ENCODE peak calls at places on chromosomes 4 and X, in eight cellular contexts. One of them, this sample, is unnamed.

GRCh38 chr4:51885371-51885770 is 42.4 kb downstream of the DCUN1D4 start:
- DNase-seq in B cell: no peak
- DNase-seq in EL: peak; percentile 22
- DNase-seq in Panc1: no peak
- DNase-seq in stimulated activated CD4-positive, alpha-beta T cell treated with anti-CD3 and anti-CD28 coated beads, TNF-alpha, amount 100 ng/mL, for 24 hours: no peak
- DNase-seq in effector memory CD4-positive, alpha-beta T cell: no peak
- DNase-seq in T-helper 1 cell: no peak
- DNase-seq in iris pigment epithelial cell: peak; percentile 33
- DNase-seq in this sample: no peak

GRCh38 chr4:184355111-184355604 is 119.2 kb downstream of the IRF2 start:
- DNase-seq in EL: peak; percentile 89
- DNase-seq in Panc1: no peak
- DNase-seq in stimulated activated CD4-positive, alpha-beta T cell treated with anti-CD3 and anti-CD28 coated beads, TNF-alpha, amount 100 ng/mL, for 24 hours: no peak
- DNase-seq in iris pigment epithelial cell: peak; percentile 86
- DNase-seq in B cell: no peak
- DNase-seq in T-helper 1 cell: no peak
- DNase-seq in effector memory CD4-positive, alpha-beta T cell: no peak
- DNase-seq in this sample: no peak

GRCh38 chrX:19627533-19627932 is 112.2 kb upstream of the MAP3K15 start:
- DNase-seq in T-helper 1 cell: no peak
- DNase-seq in EL: no peak
- DNase-seq in stimulated activated CD4-positive, alpha-beta T cell treated with anti-CD3 and anti-CD28 coated beads, TNF-alpha, amount 100 ng/mL, for 24 hours: no peak
- DNase-seq in Panc1: no peak
- DNase-seq in B cell: no peak
- DNase-seq in iris pigment epithelial cell: peak; percentile 11
- DNase-seq in effector memory CD4-positive, alpha-beta T cell: peak; percentile 1
- DNase-seq in this sample: no peak

GRCh38 chr4:24995346-24995745 is 35.4 kb downstream of the LGI2 start:
- DNase-seq in T-helper 1 cell: no peak
- DNase-seq in Panc1: no peak
- DNase-seq in iris pigment epithelial cell: no peak
- DNase-seq in B cell: no peak
- DNase-seq in stimulated activated CD4-positive, alpha-beta T cell treated with anti-CD3 and anti-CD28 coated beads, TNF-alpha, amount 100 ng/mL, for 24 hours: no peak
- DNase-seq in effector memory CD4-positive, alpha-beta T cell: no peak
- DNase-seq in EL: no peak
- DNase-seq in this sample: no peak

GRCh38 chr4:36267491-36268254 is 13.7 kb upstream of the DTHD1 start:
- DNase-seq in effector memory CD4-positive, alpha-beta T cell: no peak
- DNase-seq in T-helper 1 cell: no peak
- DNase-seq in Panc1: no peak
- DNase-seq in stimulated activated CD4-positive, alpha-beta T cell treated with anti-CD3 and anti-CD28 coated beads, TNF-alpha, amount 100 ng/mL, for 24 hours: no peak
- DNase-seq in EL: no peak
- DNase-seq in iris pigment epithelial cell: no peak
- DNase-seq in B cell: no peak
- DNase-seq in this sample: no peak

GRCh38 chr4:142407569-142407968 is 438.5 kb downstream of the INPP4B start:
- DNase-seq in EL: peak; percentile 51
- DNase-seq in iris pigment epithelial cell: peak; percentile 40
- DNase-seq in T-helper 1 cell: no peak
- DNase-seq in Panc1: no peak
- DNase-seq in effector memory CD4-positive, alpha-beta T cell: no peak
- DNase-seq in stimulated activated CD4-positive, alpha-beta T cell treated with anti-CD3 and anti-CD28 coated beads, TNF-alpha, amount 100 ng/mL, for 24 hours: no peak
- DNase-seq in B cell: no peak
- DNase-seq in this sample: no peak

GRCh38 chrX:8689473-8689872 is 42.5 kb downstream of the ANOS1 start:
- DNase-seq in stimulated activated CD4-positive, alpha-beta T cell treated with anti-CD3 and anti-CD28 coated beads, TNF-alpha, amount 100 ng/mL, for 24 hours: no peak
- DNase-seq in EL: no peak
- DNase-seq in T-helper 1 cell: no peak
- DNase-seq in effector memory CD4-positive, alpha-beta T cell: no peak
- DNase-seq in B cell: no peak
- DNase-seq in iris pigment epithelial cell: no peak
- DNase-seq in Panc1: no peak
- DNase-seq in this sample: no peak

GRCh38 chr4:6023766-6024165 is 5.5 kb upstream of the C4orf50 start:
- DNase-seq in effector memory CD4-positive, alpha-beta T cell: no peak
- DNase-seq in T-helper 1 cell: no peak
- DNase-seq in Panc1: no peak
- DNase-seq in B cell: no peak
- DNase-seq in EL: peak; percentile 36
- DNase-seq in stimulated activated CD4-positive, alpha-beta T cell treated with anti-CD3 and anti-CD28 coated beads, TNF-alpha, amount 100 ng/mL, for 24 hours: no peak
- DNase-seq in iris pigment epithelial cell: no peak
- DNase-seq in this sample: no peak

GRCh38 chr4:139027771-139028170 is 12.2 kb downstream of the NOCT start:
- DNase-seq in effector memory CD4-positive, alpha-beta T cell: no peak
- DNase-seq in stimulated activated CD4-positive, alpha-beta T cell treated with anti-CD3 and anti-CD28 coated beads, TNF-alpha, amount 100 ng/mL, for 24 hours: no peak
- DNase-seq in B cell: no peak
- DNase-seq in T-helper 1 cell: no peak
- DNase-seq in Panc1: no peak
- DNase-seq in EL: no peak
- DNase-seq in iris pigment epithelial cell: peak; percentile 55
- DNase-seq in this sample: no peak

GRCh38 chr4:74640111-74640903 is 154.0 kb downstream of the BTC start:
- DNase-seq in B cell: no peak
- DNase-seq in effector memory CD4-positive, alpha-beta T cell: no peak
- DNase-seq in stimulated activated CD4-positive, alpha-beta T cell treated with anti-CD3 and anti-CD28 coated beads, TNF-alpha, amount 100 ng/mL, for 24 hours: no peak
- DNase-seq in Panc1: no peak
- DNase-seq in EL: peak; percentile 28
- DNase-seq in iris pigment epithelial cell: peak; percentile 92
- DNase-seq in T-helper 1 cell: no peak
- DNase-seq in this sample: no peak

GRCh38 chr4:7190668-7191545 is 1.4 kb upstream of the SORCS2 start:
- DNase-seq in stimulated activated CD4-positive, alpha-beta T cell treated with anti-CD3 and anti-CD28 coated beads, TNF-alpha, amount 100 ng/mL, for 24 hours: no peak
- DNase-seq in EL: no peak
- DNase-seq in B cell: no peak
- DNase-seq in effector memory CD4-positive, alpha-beta T cell: no peak
- DNase-seq in T-helper 1 cell: no peak
- DNase-seq in Panc1: no peak
- DNase-seq in iris pigment epithelial cell: no peak
- DNase-seq in this sample: no peak

GRCh38 chr4:156193116-156193515 is 239.4 kb upstream of the CTSO start:
- DNase-seq in T-helper 1 cell: no peak
- DNase-seq in Panc1: no peak
- DNase-seq in EL: no peak
- DNase-seq in stimulated activated CD4-positive, alpha-beta T cell treated with anti-CD3 and anti-CD28 coated beads, TNF-alpha, amount 100 ng/mL, for 24 hours: no peak
- DNase-seq in B cell: no peak
- DNase-seq in effector memory CD4-positive, alpha-beta T cell: no peak
- DNase-seq in iris pigment epithelial cell: peak; percentile 59
- DNase-seq in this sample: no peak

GRCh38 chr4:19936471-19936870 is 315.2 kb upstream of the SLIT2 start:
- DNase-seq in iris pigment epithelial cell: peak; percentile 92
- DNase-seq in EL: peak; percentile 65
- DNase-seq in B cell: no peak
- DNase-seq in Panc1: no peak
- DNase-seq in T-helper 1 cell: no peak
- DNase-seq in stimulated activated CD4-positive, alpha-beta T cell treated with anti-CD3 and anti-CD28 coated beads, TNF-alpha, amount 100 ng/mL, for 24 hours: no peak
- DNase-seq in effector memory CD4-positive, alpha-beta T cell: no peak
- DNase-seq in this sample: no peak

GRCh38 chr4:26088433-26088928 is 174.5 kb downstream of the SMIM20 start:
- DNase-seq in iris pigment epithelial cell: peak; percentile 69
- DNase-seq in effector memory CD4-positive, alpha-beta T cell: peak; percentile 3
- DNase-seq in T-helper 1 cell: no peak
- DNase-seq in stimulated activated CD4-positive, alpha-beta T cell treated with anti-CD3 and anti-CD28 coated beads, TNF-alpha, amount 100 ng/mL, for 24 hours: no peak
- DNase-seq in Panc1: no peak
- DNase-seq in EL: peak; percentile 85
- DNase-seq in B cell: no peak
- DNase-seq in this sample: no peak

GRCh38 chr4:73617256-73617655 is 3.0 kb downstream of the RASSF6 start:
- DNase-seq in Panc1: no peak
- DNase-seq in B cell: no peak
- DNase-seq in iris pigment epithelial cell: no peak
- DNase-seq in T-helper 1 cell: no peak
- DNase-seq in EL: no peak
- DNase-seq in effector memory CD4-positive, alpha-beta T cell: no peak
- DNase-seq in stimulated activated CD4-positive, alpha-beta T cell treated with anti-CD3 and anti-CD28 coated beads, TNF-alpha, amount 100 ng/mL, for 24 hours: no peak
- DNase-seq in this sample: no peak

GRCh38 chrX:40688976-40689375 is 41.6 kb upstream of the CXorf38 start:
- DNase-seq in stimulated activated CD4-positive, alpha-beta T cell treated with anti-CD3 and anti-CD28 coated beads, TNF-alpha, amount 100 ng/mL, for 24 hours: no peak
- DNase-seq in iris pigment epithelial cell: no peak
- DNase-seq in effector memory CD4-positive, alpha-beta T cell: no peak
- DNase-seq in EL: no peak
- DNase-seq in Panc1: no peak
- DNase-seq in T-helper 1 cell: no peak
- DNase-seq in B cell: no peak
- DNase-seq in this sample: no peak